ENCODE peak calls at places on chromosomes 5 and 9, in ten cellular contexts. One of them, this sample, is unnamed.

GRCh38 chr5:110288766-110289165 is 437.7 kb downstream of the TMEM232 start:
- DNase-seq in tibial nerve: no peak
- DNase-seq in sigmoid colon: no peak
- DNase-seq in H54: no peak
- DNase-seq in GM12878: no peak
- DNase-seq in K562: no peak
- DNase-seq in A549: no peak
- DNase-seq in prostate gland: no peak
- DNase-seq in adrenal gland: no peak
- DNase-seq in HepG2: no peak
- DNase-seq in this sample: no peak

GRCh38 chr5:143752165-143752564 is 59.8 kb upstream of the HMHB1 start:
- DNase-seq in GM12878: no peak
- DNase-seq in prostate gland: no peak
- DNase-seq in A549: no peak
- DNase-seq in H54: no peak
- DNase-seq in adrenal gland: no peak
- DNase-seq in tibial nerve: no peak
- DNase-seq in sigmoid colon: no peak
- DNase-seq in K562: no peak
- DNase-seq in HepG2: no peak
- DNase-seq in this sample: no peak

GRCh38 chr5:160930361-160930760 is 78.3 kb upstream of the ATP10B start:
- DNase-seq in tibial nerve: no peak
- DNase-seq in A549: no peak
- DNase-seq in adrenal gland: peak
- DNase-seq in H54: no peak
- DNase-seq in prostate gland: no peak
- DNase-seq in sigmoid colon: no peak
- DNase-seq in GM12878: no peak
- DNase-seq in K562: no peak
- DNase-seq in HepG2: no peak
- DNase-seq in this sample: no peak

GRCh38 chr5:123287881-123288280 is 135.3 kb downstream of the CEP120 start:
- DNase-seq in K562: no peak
- DNase-seq in GM12878: no peak
- DNase-seq in prostate gland: no peak
- DNase-seq in tibial nerve: no peak
- DNase-seq in H54: no peak
- DNase-seq in A549: no peak
- DNase-seq in sigmoid colon: no peak
- DNase-seq in HepG2: no peak
- DNase-seq in adrenal gland: no peak
- DNase-seq in this sample: no peak

GRCh38 chr9:129552064-129552463 is 68.8 kb downstream of the C9orf50 start:
- DNase-seq in adrenal gland: no peak
- DNase-seq in sigmoid colon: peak
- DNase-seq in GM12878: no peak
- DNase-seq in H54: no peak
- DNase-seq in A549: no peak
- DNase-seq in prostate gland: no peak
- DNase-seq in HepG2: peak
- DNase-seq in tibial nerve: no peak
- DNase-seq in K562: no peak
- DNase-seq in this sample: no peak

GRCh38 chr9:85858351-85858750 is 82.6 kb upstream of the NAA35 start:
- DNase-seq in H54: no peak
- DNase-seq in tibial nerve: no peak
- DNase-seq in sigmoid colon: no peak
- DNase-seq in K562: no peak
- DNase-seq in adrenal gland: no peak
- DNase-seq in HepG2: no peak
- DNase-seq in GM12878: no peak
- DNase-seq in prostate gland: no peak
- DNase-seq in A549: no peak
- DNase-seq in this sample: no peak

GRCh38 chr9:73149371-73150067 is 2.1 kb upstream of the ANXA1 start:
- DNase-seq in tibial nerve: no peak
- DNase-seq in adrenal gland: no peak
- DNase-seq in GM12878: peak
- DNase-seq in sigmoid colon: no peak
- DNase-seq in A549: peak
- DNase-seq in HepG2: no peak
- DNase-seq in H54: no peak
- DNase-seq in K562: peak
- DNase-seq in prostate gland: no peak
- DNase-seq in this sample: no peak

GRCh38 chr5:149018909-149019443 is 43.9 kb downstream of the SH3TC2 start:
- DNase-seq in adrenal gland: no peak
- DNase-seq in sigmoid colon: no peak
- DNase-seq in prostate gland: no peak
- DNase-seq in HepG2: no peak
- DNase-seq in tibial nerve: no peak
- DNase-seq in H54: no peak
- DNase-seq in GM12878: no peak
- DNase-seq in K562: no peak
- DNase-seq in A549: no peak
- DNase-seq in this sample: no peak

GRCh38 chr5:145818604-145819003 is 16.5 kb downstream of the PRELID2 start:
- DNase-seq in K562: no peak
- DNase-seq in prostate gland: no peak
- DNase-seq in tibial nerve: no peak
- DNase-seq in GM12878: no peak
- DNase-seq in adrenal gland: no peak
- DNase-seq in HepG2: no peak
- DNase-seq in H54: no peak
- DNase-seq in sigmoid colon: no peak
- DNase-seq in A549: no peak
- DNase-seq in this sample: no peak

GRCh38 chr9:130785053-130785452 is 50.0 kb upstream of the ABL1 start:
- DNase-seq in tibial nerve: no peak
- DNase-seq in adrenal gland: no peak
- DNase-seq in HepG2: no peak
- DNase-seq in A549: no peak
- DNase-seq in sigmoid colon: no peak
- DNase-seq in prostate gland: no peak
- DNase-seq in K562: no peak
- DNase-seq in GM12878: no peak
- DNase-seq in H54: no peak
- DNase-seq in this sample: no peak

GRCh38 chr9:130780415-130780814 is 54.6 kb upstream of the ABL1 start:
- DNase-seq in tibial nerve: no peak
- DNase-seq in GM12878: no peak
- DNase-seq in prostate gland: no peak
- DNase-seq in H54: no peak
- DNase-seq in A549: no peak
- DNase-seq in K562: no peak
- DNase-seq in sigmoid colon: no peak
- DNase-seq in adrenal gland: no peak
- DNase-seq in HepG2: no peak
- DNase-seq in this sample: no peak

GRCh38 chr9:130779153-130779855 is 55.8 kb upstream of the ABL1 start:
- DNase-seq in K562: no peak
- DNase-seq in GM12878: no peak
- DNase-seq in tibial nerve: no peak
- DNase-seq in HepG2: no peak
- DNase-seq in A549: no peak
- DNase-seq in prostate gland: no peak
- DNase-seq in H54: no peak
- DNase-seq in sigmoid colon: peak
- DNase-seq in adrenal gland: no peak
- DNase-seq in this sample: no peak

GRCh38 chr9:130782883-130783537 is 52.0 kb upstream of the ABL1 start:
- DNase-seq in A549: no peak
- DNase-seq in adrenal gland: no peak
- DNase-seq in tibial nerve: no peak
- DNase-seq in H54: no peak
- DNase-seq in prostate gland: no peak
- DNase-seq in HepG2: no peak
- DNase-seq in GM12878: no peak
- DNase-seq in sigmoid colon: no peak
- DNase-seq in K562: no peak
- DNase-seq in this sample: no peak

GRCh38 chr9:130780865-130781504 is 54.1 kb upstream of the ABL1 start:
- DNase-seq in sigmoid colon: peak
- DNase-seq in adrenal gland: peak
- DNase-seq in K562: no peak
- DNase-seq in tibial nerve: peak
- DNase-seq in GM12878: no peak
- DNase-seq in A549: peak
- DNase-seq in H54: no peak
- DNase-seq in HepG2: no peak
- DNase-seq in prostate gland: no peak
- DNase-seq in this sample: no peak
- TF ChIP-seq POLR2A in sigmoid colon: peak
- TF ChIP-seq POLR2A in adrenal gland: peak
- TF ChIP-seq POLR2A in K562: no peak
- TF ChIP-seq POLR2A in tibial nerve: peak
- TF ChIP-seq POLR2A in GM12878: no peak
- TF ChIP-seq POLR2A in A549: no peak
- TF ChIP-seq POLR2A in H54: no peak
- TF ChIP-seq POLR2A in HepG2: no peak
- TF ChIP-seq POLR2A in prostate gland: no peak
- TF ChIP-seq POLR2A in this sample: peak

GRCh38 chr9:131271506-131271931 is 4.8 kb downstream of the FAM78A start:
- DNase-seq in K562: peak
- DNase-seq in tibial nerve: no peak
- DNase-seq in sigmoid colon: no peak
- DNase-seq in A549: no peak
- DNase-seq in adrenal gland: no peak
- DNase-seq in H54: no peak
- DNase-seq in GM12878: no peak
- DNase-seq in prostate gland: no peak
- DNase-seq in HepG2: no peak
- DNase-seq in this sample: no peak
- TF ChIP-seq POLR2A in K562: no peak
- TF ChIP-seq POLR2A in tibial nerve: no peak
- TF ChIP-seq POLR2A in sigmoid colon: no peak
- TF ChIP-seq POLR2A in A549: no peak
- TF ChIP-seq POLR2A in adrenal gland: no peak
- TF ChIP-seq POLR2A in H54: no peak
- TF ChIP-seq POLR2A in GM12878: no peak
- TF ChIP-seq POLR2A in prostate gland: no peak
- TF ChIP-seq POLR2A in HepG2: no peak
- TF ChIP-seq POLR2A in this sample: no peak

GRCh38 chr5:78627175-78627574 is 21.4 kb downstream of the LHFPL2 start:
- DNase-seq in H54: no peak
- DNase-seq in HepG2: no peak
- DNase-seq in K562: peak
- DNase-seq in prostate gland: no peak
- DNase-seq in adrenal gland: peak
- DNase-seq in A549: no peak
- DNase-seq in sigmoid colon: peak
- DNase-seq in GM12878: no peak
- DNase-seq in tibial nerve: no peak
- DNase-seq in this sample: no peak
- TF ChIP-seq POLR2A in H54: no peak
- TF ChIP-seq POLR2A in HepG2: no peak
- TF ChIP-seq POLR2A in K562: no peak
- TF ChIP-seq POLR2A in prostate gland: no peak
- TF ChIP-seq POLR2A in adrenal gland: no peak
- TF ChIP-seq POLR2A in A549: no peak
- TF ChIP-seq POLR2A in sigmoid colon: no peak
- TF ChIP-seq POLR2A in GM12878: no peak
- TF ChIP-seq POLR2A in tibial nerve: no peak
- TF ChIP-seq POLR2A in this sample: no peak

GRCh38 chr9:127776195-127776918 is 2.1 kb downstream of the SH2D3C start:
- DNase-seq in sigmoid colon: no peak
- DNase-seq in A549: no peak
- DNase-seq in K562: peak
- DNase-seq in prostate gland: no peak
- DNase-seq in tibial nerve: no peak
- DNase-seq in GM12878: no peak
- DNase-seq in H54: no peak
- DNase-seq in HepG2: no peak
- DNase-seq in adrenal gland: peak
- DNase-seq in this sample: no peak
- TF ChIP-seq POLR2A in sigmoid colon: no peak
- TF ChIP-seq POLR2A in A549: no peak
- TF ChIP-seq POLR2A in K562: no peak
- TF ChIP-seq POLR2A in prostate gland: no peak
- TF ChIP-seq POLR2A in tibial nerve: no peak
- TF ChIP-seq POLR2A in GM12878: peak
- TF ChIP-seq POLR2A in H54: no peak
- TF ChIP-seq POLR2A in HepG2: no peak
- TF ChIP-seq POLR2A in adrenal gland: no peak
- TF ChIP-seq POLR2A in this sample: no peak

GRCh38 chr9:102514541-102514940 is 480.6 kb upstream of the CYLC2 start:
- DNase-seq in K562: no peak
- DNase-seq in HepG2: no peak
- DNase-seq in H54: no peak
- DNase-seq in prostate gland: peak
- DNase-seq in GM12878: no peak
- DNase-seq in A549: no peak
- DNase-seq in sigmoid colon: no peak
- DNase-seq in adrenal gland: no peak
- DNase-seq in tibial nerve: no peak
- DNase-seq in this sample: no peak
- TF ChIP-seq POLR2A in K562: no peak
- TF ChIP-seq POLR2A in HepG2: no peak
- TF ChIP-seq POLR2A in H54: no peak
- TF ChIP-seq POLR2A in prostate gland: no peak
- TF ChIP-seq POLR2A in GM12878: no peak
- TF ChIP-seq POLR2A in A549: no peak
- TF ChIP-seq POLR2A in sigmoid colon: no peak
- TF ChIP-seq POLR2A in adrenal gland: no peak
- TF ChIP-seq POLR2A in tibial nerve: no peak
- TF ChIP-seq POLR2A in this sample: no peak

GRCh38 chr9:107175826-107176500 is 107.1 kb upstream of the RAD23B start:
- DNase-seq in A549: no peak
- DNase-seq in H54: no peak
- DNase-seq in sigmoid colon: no peak
- DNase-seq in GM12878: no peak
- DNase-seq in prostate gland: no peak
- DNase-seq in tibial nerve: no peak
- DNase-seq in HepG2: no peak
- DNase-seq in adrenal gland: no peak
- DNase-seq in K562: no peak
- DNase-seq in this sample: no peak

GRCh38 chr9:107174441-107174840 is 108.6 kb upstream of the RAD23B start:
- DNase-seq in A549: no peak
- DNase-seq in HepG2: no peak
- DNase-seq in prostate gland: no peak
- DNase-seq in GM12878: no peak
- DNase-seq in H54: no peak
- DNase-seq in adrenal gland: no peak
- DNase-seq in K562: no peak
- DNase-seq in tibial nerve: no peak
- DNase-seq in sigmoid colon: no peak
- DNase-seq in this sample: no peak

GRCh38 chr9:107176701-107177100 is 106.4 kb upstream of the RAD23B start:
- DNase-seq in H54: no peak
- DNase-seq in sigmoid colon: no peak
- DNase-seq in K562: no peak
- DNase-seq in adrenal gland: no peak
- DNase-seq in prostate gland: no peak
- DNase-seq in tibial nerve: no peak
- DNase-seq in A549: no peak
- DNase-seq in HepG2: no peak
- DNase-seq in GM12878: no peak
- DNase-seq in this sample: no peak

GRCh38 chr9:107173422-107174180 is 109.5 kb upstream of the RAD23B start:
- DNase-seq in sigmoid colon: no peak
- DNase-seq in adrenal gland: no peak
- DNase-seq in A549: no peak
- DNase-seq in GM12878: no peak
- DNase-seq in prostate gland: no peak
- DNase-seq in H54: no peak
- DNase-seq in HepG2: no peak
- DNase-seq in K562: no peak
- DNase-seq in tibial nerve: no peak
- DNase-seq in this sample: no peak

GRCh38 chr9:107175039-107175438 is 108.0 kb upstream of the RAD23B start:
- DNase-seq in sigmoid colon: no peak
- DNase-seq in H54: no peak
- DNase-seq in HepG2: no peak
- DNase-seq in tibial nerve: no peak
- DNase-seq in K562: no peak
- DNase-seq in adrenal gland: no peak
- DNase-seq in A549: no peak
- DNase-seq in prostate gland: no peak
- DNase-seq in GM12878: no peak
- DNase-seq in this sample: peak
- TF ChIP-seq POLR2A in sigmoid colon: no peak
- TF ChIP-seq POLR2A in H54: no peak
- TF ChIP-seq POLR2A in HepG2: no peak
- TF ChIP-seq POLR2A in tibial nerve: no peak
- TF ChIP-seq POLR2A in K562: no peak
- TF ChIP-seq POLR2A in adrenal gland: no peak
- TF ChIP-seq POLR2A in A549: no peak
- TF ChIP-seq POLR2A in prostate gland: no peak
- TF ChIP-seq POLR2A in GM12878: no peak
- TF ChIP-seq POLR2A in this sample: no peak

This sample was measured in right lobe of liver.